ENCODE peak calls at places on chromosomes 3 and 15, in six cellular contexts. One of them, this sample, is unnamed.

GRCh38 chr3:172203522-172204258 is 164.3 kb downstream of the FNDC3B start:
- DNase-seq in epithelial cell of esophagus: no peak
- DNase-seq in GM06990: no peak
- DNase-seq in IMR-90: no peak
- DNase-seq in left ventricle myocardium inferior: no peak
- DNase-seq in WERI-Rb-1: no peak
- DNase-seq in this sample: no peak

GRCh38 chr3:50648297-50648696 is 26.4 kb upstream of the DOCK3 start:
- DNase-seq in epithelial cell of esophagus: no peak
- DNase-seq in GM06990: no peak
- DNase-seq in IMR-90: peak
- DNase-seq in left ventricle myocardium inferior: no peak
- DNase-seq in WERI-Rb-1: peak
- DNase-seq in this sample: no peak

GRCh38 chr15:43516185-43516584 is 1.2 kb upstream of the MAP1A start:
- DNase-seq in epithelial cell of esophagus: no peak
- DNase-seq in GM06990: no peak
- DNase-seq in IMR-90: no peak
- DNase-seq in left ventricle myocardium inferior: peak
- DNase-seq in WERI-Rb-1: no peak
- DNase-seq in this sample: no peak

GRCh38 chr3:150083653-150084037 is 113.0 kb upstream of the PFN2 start:
- DNase-seq in epithelial cell of esophagus: no peak
- DNase-seq in GM06990: no peak
- DNase-seq in IMR-90: peak
- DNase-seq in left ventricle myocardium inferior: no peak
- DNase-seq in WERI-Rb-1: no peak
- DNase-seq in this sample: no peak

GRCh38 chr3:99325407-99325806 is 313.0 kb upstream of the COL8A1 start:
- DNase-seq in epithelial cell of esophagus: peak
- DNase-seq in GM06990: no peak
- DNase-seq in IMR-90: peak
- DNase-seq in left ventricle myocardium inferior: no peak
- DNase-seq in WERI-Rb-1: no peak
- DNase-seq in this sample: no peak

GRCh38 chr15:69134841-69135240 is 25.6 kb upstream of the GLCE start:
- DNase-seq in epithelial cell of esophagus: no peak
- DNase-seq in GM06990: no peak
- DNase-seq in IMR-90: no peak
- DNase-seq in left ventricle myocardium inferior: no peak
- DNase-seq in WERI-Rb-1: peak
- DNase-seq in this sample: no peak

GRCh38 chr15:62464705-62465104 is 299.6 kb upstream of the C2CD4B start:
- DNase-seq in epithelial cell of esophagus: no peak
- DNase-seq in GM06990: no peak
- DNase-seq in IMR-90: peak
- DNase-seq in left ventricle myocardium inferior: no peak
- DNase-seq in WERI-Rb-1: no peak
- DNase-seq in this sample: no peak

GRCh38 chr15:62760506-62760905 is 282.0 kb upstream of the TPM1 start:
- DNase-seq in epithelial cell of esophagus: no peak
- DNase-seq in GM06990: no peak
- DNase-seq in IMR-90: no peak
- DNase-seq in left ventricle myocardium inferior: no peak
- DNase-seq in WERI-Rb-1: no peak
- DNase-seq in this sample: no peak

GRCh38 chr15:29518442-29518841 is 248.8 kb upstream of the NSMCE3 start:
- DNase-seq in epithelial cell of esophagus: no peak
- DNase-seq in GM06990: no peak
- DNase-seq in IMR-90: no peak
- DNase-seq in left ventricle myocardium inferior: peak
- DNase-seq in WERI-Rb-1: no peak
- DNase-seq in this sample: no peak

GRCh38 chr3:195259146-195259563 is 11.8 kb downstream of the XXYLT1 start:
- DNase-seq in epithelial cell of esophagus: peak
- DNase-seq in GM06990: no peak
- DNase-seq in IMR-90: peak
- DNase-seq in left ventricle myocardium inferior: no peak
- DNase-seq in WERI-Rb-1: no peak
- DNase-seq in this sample: no peak

GRCh38 chr3:127709320-127710060 is 36.7 kb downstream of the ABTB1 start:
- DNase-seq in epithelial cell of esophagus: no peak
- DNase-seq in GM06990: no peak
- DNase-seq in IMR-90: peak
- DNase-seq in left ventricle myocardium inferior: no peak
- DNase-seq in WERI-Rb-1: no peak
- DNase-seq in this sample: no peak

GRCh38 chr3:178795349-178795748 is 259.1 kb downstream of the KCNMB2 start:
- DNase-seq in epithelial cell of esophagus: no peak
- DNase-seq in GM06990: no peak
- DNase-seq in IMR-90: no peak
- DNase-seq in left ventricle myocardium inferior: no peak
- DNase-seq in WERI-Rb-1: peak
- DNase-seq in this sample: no peak

GRCh38 chr3:171788546-171789351 is 21.5 kb downstream of the PLD1 start:
- DNase-seq in epithelial cell of esophagus: peak
- DNase-seq in GM06990: no peak
- DNase-seq in IMR-90: peak
- DNase-seq in left ventricle myocardium inferior: no peak
- DNase-seq in WERI-Rb-1: no peak
- DNase-seq in this sample: no peak

GRCh38 chr15:63389902-63390301 is 8.3 kb upstream of the CA12 start:
- DNase-seq in epithelial cell of esophagus: peak
- DNase-seq in GM06990: no peak
- DNase-seq in IMR-90: no peak
- DNase-seq in left ventricle myocardium inferior: no peak
- DNase-seq in WERI-Rb-1: no peak
- DNase-seq in this sample: no peak

GRCh38 chr3:40598962-40599361 is 74.2 kb downstream of the ZNF621 start:
- DNase-seq in epithelial cell of esophagus: no peak
- DNase-seq in GM06990: no peak
- DNase-seq in IMR-90: no peak
- DNase-seq in left ventricle myocardium inferior: no peak
- DNase-seq in WERI-Rb-1: no peak
- DNase-seq in this sample: no peak

GRCh38 chr15:33226559-33227181 is 32.2 kb upstream of the FMN1 start:
- DNase-seq in epithelial cell of esophagus: peak
- DNase-seq in GM06990: peak
- DNase-seq in IMR-90: no peak
- DNase-seq in left ventricle myocardium inferior: no peak
- DNase-seq in WERI-Rb-1: peak
- DNase-seq in this sample: peak

GRCh38 chr3:174243194-174243593 is 615.9 kb upstream of the NAALADL2 start:
- DNase-seq in epithelial cell of esophagus: no peak
- DNase-seq in GM06990: no peak
- DNase-seq in IMR-90: peak
- DNase-seq in left ventricle myocardium inferior: no peak
- DNase-seq in WERI-Rb-1: no peak
- DNase-seq in this sample: no peak

GRCh38 chr3:71805199-71805598 is 20.3 kb upstream of the PROK2 start:
- DNase-seq in epithelial cell of esophagus: no peak
- DNase-seq in GM06990: no peak
- DNase-seq in IMR-90: no peak
- DNase-seq in left ventricle myocardium inferior: no peak
- DNase-seq in WERI-Rb-1: no peak
- DNase-seq in this sample: no peak

GRCh38 chr15:89627256-89627970 is 27.9 kb downstream of the KIF7 start:
- DNase-seq in epithelial cell of esophagus: no peak
- DNase-seq in GM06990: no peak
- DNase-seq in IMR-90: no peak
- DNase-seq in left ventricle myocardium inferior: no peak
- DNase-seq in WERI-Rb-1: no peak
- DNase-seq in this sample: no peak

GRCh38 chr3:42729404-42730145 is 27.0 kb upstream of the HHATL start:
- DNase-seq in epithelial cell of esophagus: no peak
- DNase-seq in GM06990: no peak
- DNase-seq in IMR-90: no peak
- DNase-seq in left ventricle myocardium inferior: peak
- DNase-seq in WERI-Rb-1: no peak
- DNase-seq in this sample: no peak

GRCh38 chr15:60353245-60353940 is 44.4 kb downstream of the ANXA2 start:
- DNase-seq in epithelial cell of esophagus: peak
- DNase-seq in GM06990: no peak
- DNase-seq in IMR-90: peak
- DNase-seq in left ventricle myocardium inferior: no peak
- DNase-seq in WERI-Rb-1: no peak
- DNase-seq in this sample: no peak

GRCh38 chr3:43515970-43516369 is 105.8 kb downstream of the ANO10 start:
- DNase-seq in epithelial cell of esophagus: no peak
- DNase-seq in GM06990: no peak
- DNase-seq in IMR-90: no peak
- DNase-seq in left ventricle myocardium inferior: no peak
- DNase-seq in WERI-Rb-1: no peak
- DNase-seq in this sample: no peak

GRCh38 chr3:137343283-137343682 is 385.5 kb downstream of the IL20RB start:
- DNase-seq in epithelial cell of esophagus: no peak
- DNase-seq in GM06990: no peak
- DNase-seq in IMR-90: no peak
- DNase-seq in left ventricle myocardium inferior: no peak
- DNase-seq in WERI-Rb-1: peak
- DNase-seq in this sample: no peak

GRCh38 chr15:65092046-65092770 is 15.7 kb downstream of the KBTBD13 start:
- DNase-seq in epithelial cell of esophagus: no peak
- DNase-seq in GM06990: no peak
- DNase-seq in IMR-90: no peak
- DNase-seq in left ventricle myocardium inferior: no peak
- DNase-seq in WERI-Rb-1: no peak
- DNase-seq in this sample: no peak

DNA sequence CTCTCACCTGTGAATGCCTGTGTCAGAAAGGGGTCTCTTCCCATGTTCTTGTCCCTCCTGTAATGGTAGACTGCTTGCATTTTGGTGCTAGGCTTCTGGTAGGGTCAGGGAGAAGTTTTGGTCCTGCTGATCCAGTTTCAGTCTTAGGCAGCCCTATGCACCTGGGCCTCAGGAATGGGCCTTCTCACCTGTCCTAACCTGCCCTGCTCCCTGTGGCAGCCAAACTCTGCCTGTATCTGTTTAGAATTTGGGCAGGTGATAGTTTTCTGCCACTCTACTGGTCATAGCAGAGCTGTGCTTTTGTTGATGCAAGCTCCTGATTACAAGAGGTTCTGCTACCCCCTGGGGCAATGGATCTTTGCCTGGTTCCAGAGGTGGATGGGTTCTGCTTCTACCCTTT is 118.7 kb downstream of the PLCL2 start:
- DNase-seq in epithelial cell of esophagus: peak
- DNase-seq in GM06990: no peak
- DNase-seq in IMR-90: no peak
- DNase-seq in left ventricle myocardium inferior: no peak
- DNase-seq in WERI-Rb-1: no peak
- DNase-seq in this sample: no peak
- H3K4me3 ChIP-seq in epithelial cell of esophagus: no peak
- H3K4me3 ChIP-seq in GM06990: no peak
- H3K4me3 ChIP-seq in IMR-90: no peak
- H3K4me3 ChIP-seq in left ventricle myocardium inferior: no peak
- H3K4me3 ChIP-seq in WERI-Rb-1: no peak
- H3K4me3 ChIP-seq in this sample: no peak

DNA sequence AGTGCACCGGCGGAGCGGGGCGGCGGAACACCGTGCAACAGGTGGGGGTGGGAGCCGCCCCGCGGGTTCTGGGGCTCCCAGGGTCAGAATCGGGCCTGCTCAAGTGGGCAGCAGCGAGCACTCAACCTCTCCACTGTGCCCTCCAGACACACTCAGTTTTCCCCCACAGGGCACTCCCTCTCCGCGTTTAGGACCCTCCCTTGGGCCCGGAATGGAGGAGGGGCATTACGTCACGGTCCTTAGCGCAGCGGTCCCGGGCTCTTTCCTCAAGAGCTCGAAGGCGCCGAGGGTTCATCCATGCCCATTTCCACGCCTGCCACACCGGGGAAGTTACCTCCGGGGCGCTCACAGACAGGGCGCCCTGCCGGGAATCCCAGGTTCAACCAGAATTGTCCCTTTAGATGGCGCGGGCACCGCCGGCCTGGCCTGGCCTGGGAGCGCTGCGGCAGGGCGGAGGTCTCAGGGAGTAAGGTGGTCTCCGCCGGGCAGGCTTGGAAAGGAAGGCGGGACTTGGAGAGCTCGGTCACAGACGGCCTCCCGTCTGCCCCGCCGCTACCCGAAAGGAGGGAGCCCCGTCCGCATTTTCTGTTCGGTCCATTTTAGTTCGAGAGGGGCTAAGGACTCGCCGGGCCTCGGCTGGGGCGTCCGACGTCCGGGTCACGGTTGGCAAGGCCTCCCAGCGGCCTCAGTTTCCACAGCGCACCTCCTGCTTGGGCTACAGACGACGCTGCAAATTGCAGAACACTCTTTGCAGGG is 5.1 kb downstream of the RNU6-1 start:
- DNase-seq in epithelial cell of esophagus: no peak
- DNase-seq in GM06990: no peak
- DNase-seq in IMR-90: no peak
- DNase-seq in left ventricle myocardium inferior: no peak
- DNase-seq in WERI-Rb-1: no peak
- DNase-seq in this sample: no peak
- H3K4me3 ChIP-seq in epithelial cell of esophagus: no peak
- H3K4me3 ChIP-seq in GM06990: peak
- H3K4me3 ChIP-seq in IMR-90: no peak
- H3K4me3 ChIP-seq in left ventricle myocardium inferior: peak
- H3K4me3 ChIP-seq in WERI-Rb-1: peak
- H3K4me3 ChIP-seq in this sample: peak

DNA sequence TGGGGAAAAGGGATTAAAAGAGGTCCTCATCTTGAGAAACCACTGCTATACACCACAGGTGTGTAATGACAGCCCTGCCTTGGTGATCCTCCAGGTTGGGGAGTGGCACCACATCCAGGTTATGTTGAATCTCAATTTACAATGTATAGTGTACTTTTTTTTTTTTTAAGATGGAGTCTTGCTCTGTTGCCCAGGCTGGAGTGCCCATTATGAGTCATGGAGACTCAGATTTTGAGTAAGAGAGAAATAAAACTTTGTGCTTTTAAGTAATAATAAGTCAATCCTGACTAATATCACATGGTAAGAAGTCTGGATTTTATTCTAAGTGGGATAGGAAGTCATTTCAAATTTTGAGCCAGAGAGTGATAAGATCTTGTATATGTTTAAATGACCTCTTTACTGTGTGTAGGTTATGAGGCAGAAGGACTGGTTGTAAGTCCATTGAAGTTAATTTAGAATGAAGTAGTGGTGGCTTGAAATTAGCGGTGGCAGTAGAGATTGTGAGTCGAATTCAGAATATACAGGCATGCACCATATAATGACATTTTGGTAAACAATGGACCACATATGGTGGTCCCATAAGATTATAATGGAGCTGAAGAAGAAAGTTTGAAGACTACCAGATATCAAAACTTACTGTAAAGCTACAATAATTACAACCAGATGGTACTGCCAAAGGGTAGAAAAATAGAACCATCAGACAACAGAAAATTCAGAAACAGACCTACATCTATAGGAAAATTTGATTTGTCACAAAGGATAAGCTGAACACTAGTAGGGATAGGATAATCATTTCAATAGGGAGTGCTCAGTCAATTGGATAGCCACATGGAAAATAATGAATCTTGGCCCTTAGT is 20.7 kb downstream of the POPDC2 start:
- DNase-seq in epithelial cell of esophagus: peak
- DNase-seq in GM06990: peak
- DNase-seq in IMR-90: no peak
- DNase-seq in left ventricle myocardium inferior: no peak
- DNase-seq in WERI-Rb-1: no peak
- DNase-seq in this sample: no peak
- H3K4me3 ChIP-seq in epithelial cell of esophagus: no peak
- H3K4me3 ChIP-seq in GM06990: no peak
- H3K4me3 ChIP-seq in IMR-90: no peak
- H3K4me3 ChIP-seq in left ventricle myocardium inferior: no peak
- H3K4me3 ChIP-seq in WERI-Rb-1: no peak
- H3K4me3 ChIP-seq in this sample: no peak

GRCh38 chr3:29925150-29925549 is 644.3 kb downstream of the RBMS3 start:
- DNase-seq in epithelial cell of esophagus: no peak
- DNase-seq in GM06990: no peak
- DNase-seq in IMR-90: peak
- DNase-seq in left ventricle myocardium inferior: no peak
- DNase-seq in WERI-Rb-1: no peak
- DNase-seq in this sample: no peak
- H3K4me3 ChIP-seq in epithelial cell of esophagus: no peak
- H3K4me3 ChIP-seq in GM06990: no peak
- H3K4me3 ChIP-seq in IMR-90: no peak
- H3K4me3 ChIP-seq in left ventricle myocardium inferior: no peak
- H3K4me3 ChIP-seq in WERI-Rb-1: no peak
- H3K4me3 ChIP-seq in this sample: no peak

This sample was measured in CD4-positive, alpha-beta memory T cell.